ENCODE peak calls at places on chromosomes 2 and 18, in six cellular contexts. E is left colon, H is transverse colon, I is GM23248, B is NCI-H1694, G is fibroblast of lung. V is an unnamed sample.
A peak's percentile ranks its signal among the peaks of the same experiment; 100 is the strongest.

GRCh38 chr2:96764253-96764637 is 3.5 kb downstream of the CNNM4 start:
- DNase-seq in E (no peak), I (peak; percentile 43), B (no peak), G (no peak), H (peak; percentile 51), V (peak; percentile 35)

GRCh38 chr2:169799555-169799954 is 884 bp downstream of the SSB start:
- DNase-seq in I (peak; percentile 55), E (no peak), B (no peak), H (no peak), G (peak; percentile 29), V (no peak)

GRCh38 chr2:8441986-8442385 is 239.9 kb upstream of the ID2 start:
- DNase-seq in G (no peak), I (no peak), H (no peak), E (no peak), B (no peak), V (no peak)

GRCh38 chr2:97723156-97724072 is 10.0 kb downstream of the ZAP70 start:
- DNase-seq in I (no peak), B (no peak), E (no peak), G (no peak), H (no peak), V (no peak)

GRCh38 chr2:23550553-23550952 is 165.6 kb downstream of the KLHL29 start:
- DNase-seq in G (peak; percentile 48), B (no peak), I (peak; percentile 50), E (no peak), H (no peak), V (no peak)

GRCh38 chr2:174785481-174785880 is 21.2 kb upstream of the CHRNA1 start:
- DNase-seq in H (no peak), I (peak; percentile 71), E (no peak), B (no peak), G (peak; percentile 68), V (no peak)

GRCh38 chr2:151410485-151410833 is 757 bp downstream of the RIF1 start:
- DNase-seq in H (no peak), B (no peak), G (peak; percentile 25), E (peak; percentile 39), I (peak; percentile 57), V (peak; percentile 56)

GRCh38 chr2:132037527-132038178 is 124.1 kb downstream of the ANKRD30BL start:
- DNase-seq in G (peak; percentile 13), H (no peak), E (no peak), I (peak; percentile 38), B (peak; percentile 56), V (peak; percentile 14)

GRCh38 chr2:127083819-127084503 is 23.0 kb downstream of the BIN1 start:
- DNase-seq in I (peak; percentile 98), E (peak; percentile 76), B (no peak), H (peak; percentile 68), G (peak; percentile 98), V (no peak)

GRCh38 chr2:233817305-233817980 is 36.9 kb downstream of the HJURP start:
- DNase-seq in B (no peak), H (no peak), I (peak; percentile 35), G (peak; percentile 12), E (no peak), V (no peak)

GRCh38 chr2:222973733-222974132 is 78.3 kb upstream of the KCNE4 start:
- DNase-seq in B (no peak), I (no peak), G (no peak), E (no peak), H (no peak), V (no peak)

GRCh38 chr2:205883026-205883425 is 200.7 kb downstream of the NRP2 start:
- DNase-seq in G (no peak), H (no peak), B (no peak), I (no peak), E (no peak), V (no peak)

GRCh38 chr2:239710953-239711861 is 310.4 kb upstream of the HDAC4 start:
- DNase-seq in B (no peak), G (no peak), I (no peak), H (no peak), E (peak; percentile 8), V (no peak)

GRCh38 chr2:27655155-27655951 is 8.1 kb downstream of the SUPT7L start:
- DNase-seq in H (no peak), E (no peak), B (no peak), G (peak; percentile 96), I (peak; percentile 44), V (no peak)

GRCh38 chr2:86039178-86039962 is 66.3 kb downstream of the POLR1A start:
- DNase-seq in B (no peak), H (no peak), I (no peak), E (peak; percentile 15), G (no peak), V (no peak)

GRCh38 chr2:38233231-38233983 is 143.7 kb downstream of the ATL2 start:
- DNase-seq in H (no peak), B (no peak), I (peak; percentile 93), G (peak; percentile 83), E (no peak), V (no peak)

GRCh38 chr2:133130548-133131246 is 437.6 kb downstream of the NCKAP5 start:
- DNase-seq in I (peak; percentile 29), H (no peak), B (no peak), E (no peak), G (peak; percentile 21), V (no peak)

GRCh38 chr2:172693529-172694185 is 42.0 kb upstream of the RAPGEF4 start:
- DNase-seq in B (no peak), H (no peak), E (no peak), G (no peak), I (peak; percentile 26), V (no peak)

GRCh38 chr2:227323818-227324217 is 1.2 kb upstream of the MFF start:
- DNase-seq in B (no peak), E (no peak), I (no peak), H (no peak), G (no peak), V (no peak)

GRCh38 chr2:43333656-43334144 is 107.3 kb upstream of the ZFP36L2 start:
- DNase-seq in B (no peak), H (no peak), G (peak; percentile 59), I (peak; percentile 61), E (no peak), V (no peak)

GRCh38 chr2:46803911-46804670 is 111.5 kb downstream of the MCFD2 start:
- DNase-seq in B (no peak), H (no peak), I (peak; percentile 97), E (no peak), G (peak; percentile 99), V (peak; percentile 75)

GRCh38 chr18:12046751-12047335 is 46.8 kb upstream of the ANKRD62 start:
- DNase-seq in H (no peak), I (no peak), G (no peak), E (peak; percentile 17), B (no peak), V (no peak)

V was measured in Calu3.